ENCODE peak calls at places on chromosomes 3 and 15, in seven cellular contexts. E is SK-N-SH, C is A549, T is GM23338, V is HCT116, P is Panc1, B is HepG2. J is an unnamed sample.

GRCh38 chr3:131735121-131735520 is 232.3 kb upstream of the MRPL3 start:
- DNase-seq in E (no peak), C (no peak), T (no peak), V (no peak), P (no peak), B (no peak), J (no peak)

GRCh38 chr3:8266679-8267267 is 234.8 kb upstream of the LMCD1 start:
- DNase-seq in E (no peak), C (no peak), T (peak; percentile 17), V (no peak), P (no peak), B (no peak), J (no peak)

GRCh38 chr3:115321396-115321795 is 174.3 kb upstream of the ZBTB20 start:
- DNase-seq in E (no peak), C (no peak), T (no peak), V (no peak), P (no peak), B (no peak), J (no peak)

GRCh38 chr3:113287818-113288648 is 76.7 kb downstream of the BOC start:
- DNase-seq in E (peak; percentile 72), C (peak; percentile 58), T (peak; percentile 81), V (peak; percentile 57), P (peak; percentile 87), B (peak; percentile 43), J (peak; percentile 30)

GRCh38 chr15:56365075-56365711 is at the start of gene TEX9:
- DNase-seq in E (peak; percentile 88), C (peak; percentile 96), T (peak; percentile 95), V (peak; percentile 69), P (peak; percentile 48), B (peak; percentile 69), J (peak; percentile 88)

GRCh38 chr3:71684752-71685151 is 40.5 kb downstream of the EIF4E3 start:
- DNase-seq in E (no peak), C (no peak), T (no peak), V (no peak), P (no peak), B (no peak), J (no peak)

GRCh38 chr3:190443257-190443656 is 6.4 kb downstream of the TMEM207 start:
- DNase-seq in E (no peak), C (peak; percentile 6), T (peak; percentile 33), V (no peak), P (no peak), B (peak; percentile 13), J (peak; percentile 27)

GRCh38 chr3:11720220-11721113 is 76.8 kb upstream of the VGLL4 start:
- DNase-seq in E (peak; percentile 76), C (peak; percentile 71), T (peak; percentile 74), V (peak; percentile 61), P (no peak), B (peak; percentile 46), J (peak; percentile 45)

GRCh38 chr3:177168431-177168830 is 28.9 kb downstream of the TBL1XR1 start:
- DNase-seq in E (no peak), C (no peak), T (no peak), V (no peak), P (no peak), B (no peak), J (no peak)

GRCh38 chr15:90560229-90560771 is 30.6 kb downstream of the CRTC3 start:
- DNase-seq in E (peak; percentile 66), C (no peak), T (no peak), V (no peak), P (no peak), B (no peak), J (no peak)

GRCh38 chr15:78055923-78056713 is 21.4 kb downstream of the TBC1D2B start:
- DNase-seq in E (no peak), C (no peak), T (no peak), V (no peak), P (no peak), B (peak; percentile 67), J (no peak)

GRCh38 chr15:63075072-63075995 is 32.8 kb downstream of the TPM1 start:
- DNase-seq in E (no peak), C (no peak), T (peak; percentile 61), V (no peak), P (no peak), B (no peak), J (no peak)

GRCh38 chr3:141386611-141387110 is 18.4 kb downstream of the ZBTB38 start:
- DNase-seq in E (no peak), C (no peak), T (no peak), V (no peak), P (no peak), B (no peak), J (no peak)

GRCh38 chr15:49134683-49135341 is 20.6 kb downstream of the COPS2 start:
- DNase-seq in E (no peak), C (no peak), T (no peak), V (no peak), P (no peak), B (no peak), J (no peak)

GRCh38 chr15:80367094-80367493 is 37.1 kb upstream of the ARNT2 start:
- DNase-seq in E (peak; percentile 9), C (peak; percentile 24), T (peak; percentile 90), V (peak; percentile 45), P (no peak), B (peak; percentile 3), J (peak; percentile 8)

GRCh38 chr15:72116680-72117447 is 1.1 kb downstream of the MYO9A start:
- DNase-seq in E (no peak), C (peak; percentile 28), T (peak; percentile 70), V (no peak), P (no peak), B (no peak), J (peak; percentile 15)

GRCh38 chr3:183359036-183359435 is 69.4 kb downstream of the MCF2L2 start:
- DNase-seq in E (no peak), C (no peak), T (no peak), V (no peak), P (no peak), B (no peak), J (no peak)

GRCh38 chr3:4524423-4524769 is 31.2 kb downstream of the ITPR1 start:
- DNase-seq in E (peak; percentile 50), C (no peak), T (no peak), V (no peak), P (no peak), B (peak; percentile 20), J (no peak)

GRCh38 chr3:66499881-66500574 is 794 bp downstream of the LRIG1 start:
- DNase-seq in E (peak; percentile 71), C (peak; percentile 20), T (no peak), V (no peak), P (no peak), B (no peak), J (no peak)

GRCh38 chr3:179272385-179272784 is 21.5 kb upstream of the KCNMB3 start:
- DNase-seq in E (peak; percentile 34), C (no peak), T (no peak), V (peak; percentile 1), P (no peak), B (no peak), J (no peak)

GRCh38 chr3:58062469-58062868 is 54.2 kb downstream of the FLNB start:
- DNase-seq in E (peak; percentile 70), C (no peak), T (no peak), V (no peak), P (no peak), B (no peak), J (no peak)

DNA sequence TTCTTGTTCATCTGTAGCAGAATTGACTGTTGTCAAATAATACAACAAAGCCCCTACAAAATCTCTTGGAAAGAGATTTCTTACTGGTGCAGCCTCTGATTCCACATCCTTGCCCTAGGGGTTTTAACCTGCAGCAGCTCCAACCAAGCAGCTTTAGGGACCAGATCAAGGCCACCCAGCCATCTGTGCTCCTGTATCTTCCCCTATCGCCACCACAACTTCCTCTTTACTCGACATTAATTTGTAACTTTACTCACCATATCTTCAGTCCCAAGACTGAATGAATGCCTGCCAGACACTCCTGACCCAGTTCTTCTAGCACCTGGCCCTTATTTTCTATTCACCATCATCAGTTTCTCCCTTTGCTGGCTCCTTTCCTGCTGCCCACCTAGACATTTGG is 156.6 kb upstream of the IL12A start:
- DNase-seq in E (no peak), C (no peak), T (no peak), V (no peak), P (no peak), B (no peak), J (peak; percentile 24)
- TF ChIP-seq REST in E (no peak), C (no peak), T (no peak), V (no peak), P (no peak), B (no peak), J (no peak)

GRCh38 chr3:99892332-99892731 is 74.7 kb downstream of the CMSS1 start:
- DNase-seq in E (no peak), C (no peak), T (no peak), V (no peak), P (no peak), B (no peak), J (no peak)

GRCh38 chr3:99896482-99896881 is 78.8 kb downstream of the CMSS1 start:
- DNase-seq in E (no peak), C (no peak), T (peak; percentile 83), V (no peak), P (no peak), B (no peak), J (no peak)

GRCh38 chr3:99891610-99892285 is 74.1 kb downstream of the CMSS1 start:
- DNase-seq in E (no peak), C (no peak), T (no peak), V (no peak), P (no peak), B (no peak), J (no peak)

GRCh38 chr3:99895706-99896441 is 78.2 kb downstream of the CMSS1 start:
- DNase-seq in E (no peak), C (peak; percentile 28), T (no peak), V (peak; percentile 37), P (peak; percentile 65), B (peak; percentile 82), J (peak; percentile 59)

GRCh38 chr3:99895106-99895705 is 77.5 kb downstream of the CMSS1 start:
- DNase-seq in E (no peak), C (no peak), T (no peak), V (no peak), P (no peak), B (no peak), J (peak; percentile 64)
- TF ChIP-seq REST in E (no peak), C (no peak), T (no peak), V (no peak), P (no peak), B (no peak), J (no peak)

GRCh38 chr3:143464850-143465249 is 345.3 kb downstream of the CHST2 start:
- DNase-seq in E (no peak), C (no peak), T (no peak), V (no peak), P (no peak), B (no peak), J (no peak)
- TF ChIP-seq REST in E (no peak), C (no peak), T (no peak), V (no peak), P (no peak), B (no peak), J (no peak)

GRCh38 chr3:15040844-15041243 is 24.3 kb downstream of the MRPS25 start:
- DNase-seq in E (no peak), C (no peak), T (no peak), V (no peak), P (no peak), B (no peak), J (no peak)

GRCh38 chr3:15041950-15042349 is 23.2 kb downstream of the MRPS25 start:
- DNase-seq in E (no peak), C (no peak), T (no peak), V (no peak), P (no peak), B (no peak), J (no peak)

GRCh38 chr3:15042936-15043335 is 22.2 kb downstream of the MRPS25 start:
- DNase-seq in E (no peak), C (no peak), T (no peak), V (no peak), P (no peak), B (no peak), J (no peak)

GRCh38 chr3:15033103-15033502 is 32.0 kb downstream of the MRPS25 start:
- DNase-seq in E (no peak), C (no peak), T (no peak), V (no peak), P (no peak), B (no peak), J (no peak)

GRCh38 chr3:15038306-15038705 is 26.8 kb downstream of the MRPS25 start:
- DNase-seq in E (no peak), C (no peak), T (no peak), V (no peak), P (no peak), B (no peak), J (no peak)
- TF ChIP-seq REST in E (no peak), C (no peak), T (no peak), V (no peak), P (no peak), B (no peak), J (no peak)